ENCODE peak calls at places on chromosomes 3 and 15, in six cellular contexts. One of them, this sample, is unnamed.

GRCh38 chr3:190616627-190617026 is 102.7 kb downstream of the IL1RAP start:
- DNase-seq in NB4: peak; percentile 76
- DNase-seq in HS-27A: no peak
- DNase-seq in naive thymus-derived CD8-positive, alpha-beta T cell: no peak
- DNase-seq in effector CD4-positive, alpha-beta T cell: no peak
- DNase-seq in NCI-H1694 treated with DMSO at 0.1 percent for 48 hours: no peak
- DNase-seq in this sample: no peak

GRCh38 chr3:69288161-69288895 is 97.6 kb downstream of the FRMD4B start:
- DNase-seq in naive thymus-derived CD8-positive, alpha-beta T cell: no peak
- DNase-seq in effector CD4-positive, alpha-beta T cell: no peak
- DNase-seq in NB4: no peak
- DNase-seq in NCI-H1694 treated with DMSO at 0.1 percent for 48 hours: no peak
- DNase-seq in HS-27A: no peak
- DNase-seq in this sample: peak; percentile 15

GRCh38 chr3:147407107-147407494 is 758 bp upstream of the ZIC4 start:
- DNase-seq in HS-27A: no peak
- DNase-seq in NCI-H1694 treated with DMSO at 0.1 percent for 48 hours: no peak
- DNase-seq in NB4: no peak
- DNase-seq in effector CD4-positive, alpha-beta T cell: no peak
- DNase-seq in naive thymus-derived CD8-positive, alpha-beta T cell: no peak
- DNase-seq in this sample: no peak

GRCh38 chr3:122609798-122610559 is 32.5 kb downstream of the PARP15 start:
- DNase-seq in NB4: peak; percentile 25
- DNase-seq in naive thymus-derived CD8-positive, alpha-beta T cell: no peak
- DNase-seq in HS-27A: peak; percentile 48
- DNase-seq in effector CD4-positive, alpha-beta T cell: no peak
- DNase-seq in NCI-H1694 treated with DMSO at 0.1 percent for 48 hours: no peak
- DNase-seq in this sample: peak; percentile 84

GRCh38 chr15:77529394-77530159 is 103.1 kb downstream of the LINGO1 start:
- DNase-seq in naive thymus-derived CD8-positive, alpha-beta T cell: no peak
- DNase-seq in NCI-H1694 treated with DMSO at 0.1 percent for 48 hours: no peak
- DNase-seq in effector CD4-positive, alpha-beta T cell: no peak
- DNase-seq in NB4: no peak
- DNase-seq in HS-27A: no peak
- DNase-seq in this sample: no peak

GRCh38 chr3:39378092-39378491 is 5.1 kb upstream of the SLC25A38 start:
- DNase-seq in effector CD4-positive, alpha-beta T cell: peak; percentile 50
- DNase-seq in NB4: peak; percentile 61
- DNase-seq in NCI-H1694 treated with DMSO at 0.1 percent for 48 hours: no peak
- DNase-seq in HS-27A: no peak
- DNase-seq in naive thymus-derived CD8-positive, alpha-beta T cell: peak; percentile 68
- DNase-seq in this sample: peak; percentile 77

GRCh38 chr3:141920701-141921100 is 44.3 kb downstream of the ATP1B3 start:
- DNase-seq in effector CD4-positive, alpha-beta T cell: no peak
- DNase-seq in NB4: no peak
- DNase-seq in HS-27A: no peak
- DNase-seq in naive thymus-derived CD8-positive, alpha-beta T cell: no peak
- DNase-seq in NCI-H1694 treated with DMSO at 0.1 percent for 48 hours: peak; percentile 90
- DNase-seq in this sample: no peak

GRCh38 chr15:77243716-77244401 is 172.9 kb upstream of the TSPAN3 start:
- DNase-seq in HS-27A: no peak
- DNase-seq in NB4: no peak
- DNase-seq in naive thymus-derived CD8-positive, alpha-beta T cell: no peak
- DNase-seq in effector CD4-positive, alpha-beta T cell: no peak
- DNase-seq in NCI-H1694 treated with DMSO at 0.1 percent for 48 hours: no peak
- DNase-seq in this sample: no peak

GRCh38 chr15:40948706-40949473 is 4.4 kb upstream of the CHAC1 start:
- DNase-seq in NB4: no peak
- DNase-seq in NCI-H1694 treated with DMSO at 0.1 percent for 48 hours: no peak
- DNase-seq in HS-27A: no peak
- DNase-seq in naive thymus-derived CD8-positive, alpha-beta T cell: no peak
- DNase-seq in effector CD4-positive, alpha-beta T cell: no peak
- DNase-seq in this sample: no peak

GRCh38 chr3:12139111-12139511 is 19.6 kb downstream of the TIMP4 start:
- DNase-seq in NCI-H1694 treated with DMSO at 0.1 percent for 48 hours: no peak
- DNase-seq in naive thymus-derived CD8-positive, alpha-beta T cell: no peak
- DNase-seq in NB4: peak; percentile 78
- DNase-seq in effector CD4-positive, alpha-beta T cell: no peak
- DNase-seq in HS-27A: peak; percentile 17
- DNase-seq in this sample: peak; percentile 47

GRCh38 chr3:9301091-9301490 is 51.6 kb upstream of the SRGAP3 start:
- DNase-seq in HS-27A: no peak
- DNase-seq in naive thymus-derived CD8-positive, alpha-beta T cell: no peak
- DNase-seq in effector CD4-positive, alpha-beta T cell: no peak
- DNase-seq in NB4: peak; percentile 22
- DNase-seq in NCI-H1694 treated with DMSO at 0.1 percent for 48 hours: no peak
- DNase-seq in this sample: peak; percentile 18